ENCODE peak calls at places on chromosomes 12 and 14, in eight cellular contexts. One of them, this sample, is unnamed.

GRCh38 chr12:92295523-92295922 is 149.9 kb upstream of the BTG1 start:
- DNase-seq in heart left ventricle: no peak
- DNase-seq in foreskin keratinocyte: no peak
- DNase-seq in astrocyte of the spinal cord: no peak
- DNase-seq in cardiac muscle cell: no peak
- DNase-seq in AG09309: peak; percentile 17
- DNase-seq in mucosa of descending colon: no peak
- DNase-seq in colonic mucosa: no peak
- DNase-seq in this sample: no peak

GRCh38 chr12:112214064-112214463 is 88.7 kb downstream of the TRAFD1 start:
- DNase-seq in heart left ventricle: no peak
- DNase-seq in foreskin keratinocyte: no peak
- DNase-seq in astrocyte of the spinal cord: no peak
- DNase-seq in cardiac muscle cell: no peak
- DNase-seq in AG09309: peak; percentile 17
- DNase-seq in mucosa of descending colon: no peak
- DNase-seq in colonic mucosa: no peak
- DNase-seq in this sample: no peak

GRCh38 chr12:105761075-105761474 is 377.7 kb downstream of the NUAK1 start:
- DNase-seq in heart left ventricle: no peak
- DNase-seq in foreskin keratinocyte: no peak
- DNase-seq in astrocyte of the spinal cord: peak; percentile 31
- DNase-seq in cardiac muscle cell: no peak
- DNase-seq in AG09309: no peak
- DNase-seq in mucosa of descending colon: no peak
- DNase-seq in colonic mucosa: no peak
- DNase-seq in this sample: no peak

GRCh38 chr12:55499810-55500252 is 7.7 kb downstream of the OR6C68 start:
- DNase-seq in heart left ventricle: no peak
- DNase-seq in foreskin keratinocyte: no peak
- DNase-seq in astrocyte of the spinal cord: no peak
- DNase-seq in cardiac muscle cell: peak; percentile 35
- DNase-seq in AG09309: no peak
- DNase-seq in mucosa of descending colon: peak; percentile 12
- DNase-seq in colonic mucosa: peak; percentile 34
- DNase-seq in this sample: no peak

GRCh38 chr12:75437564-75437963 is 43.0 kb upstream of the GLIPR1 start:
- DNase-seq in heart left ventricle: no peak
- DNase-seq in foreskin keratinocyte: peak; percentile 42
- DNase-seq in astrocyte of the spinal cord: peak; percentile 40
- DNase-seq in cardiac muscle cell: no peak
- DNase-seq in AG09309: no peak
- DNase-seq in mucosa of descending colon: no peak
- DNase-seq in colonic mucosa: no peak
- DNase-seq in this sample: no peak

GRCh38 chr12:20627001-20627588 is 68.0 kb upstream of the SLCO1C1 start:
- DNase-seq in heart left ventricle: no peak
- DNase-seq in foreskin keratinocyte: no peak
- DNase-seq in astrocyte of the spinal cord: no peak
- DNase-seq in cardiac muscle cell: no peak
- DNase-seq in AG09309: no peak
- DNase-seq in mucosa of descending colon: peak; percentile 18
- DNase-seq in colonic mucosa: peak; percentile 49
- DNase-seq in this sample: no peak

GRCh38 chr12:120249875-120250795 is 15.4 kb downstream of the PXN start:
- DNase-seq in heart left ventricle: peak; percentile 89
- DNase-seq in foreskin keratinocyte: peak; percentile 7
- DNase-seq in astrocyte of the spinal cord: no peak
- DNase-seq in cardiac muscle cell: no peak
- DNase-seq in AG09309: no peak
- DNase-seq in mucosa of descending colon: peak; percentile 46
- DNase-seq in colonic mucosa: no peak
- DNase-seq in this sample: no peak

GRCh38 chr12:108622425-108622824 is 11.3 kb downstream of the SELPLG start:
- DNase-seq in heart left ventricle: no peak
- DNase-seq in foreskin keratinocyte: no peak
- DNase-seq in astrocyte of the spinal cord: no peak
- DNase-seq in cardiac muscle cell: no peak
- DNase-seq in AG09309: no peak
- DNase-seq in mucosa of descending colon: no peak
- DNase-seq in colonic mucosa: no peak
- DNase-seq in this sample: peak; percentile 70

GRCh38 chr12:124532331-124532750 is 35.1 kb downstream of the NCOR2 start:
- DNase-seq in heart left ventricle: peak; percentile 51
- DNase-seq in foreskin keratinocyte: no peak
- DNase-seq in astrocyte of the spinal cord: no peak
- DNase-seq in cardiac muscle cell: peak; percentile 58
- DNase-seq in AG09309: no peak
- DNase-seq in mucosa of descending colon: no peak
- DNase-seq in colonic mucosa: no peak
- DNase-seq in this sample: no peak

GRCh38 chr12:131085816-131086591 is 132.3 kb downstream of the ADGRD1 start:
- DNase-seq in heart left ventricle: peak; percentile 53
- DNase-seq in foreskin keratinocyte: no peak
- DNase-seq in astrocyte of the spinal cord: no peak
- DNase-seq in cardiac muscle cell: no peak
- DNase-seq in AG09309: no peak
- DNase-seq in mucosa of descending colon: no peak
- DNase-seq in colonic mucosa: no peak
- DNase-seq in this sample: no peak

GRCh38 chr14:21241218-21241819 is 27.9 kb downstream of the HNRNPC start:
- DNase-seq in heart left ventricle: no peak
- DNase-seq in foreskin keratinocyte: no peak
- DNase-seq in astrocyte of the spinal cord: peak; percentile 32
- DNase-seq in cardiac muscle cell: no peak
- DNase-seq in AG09309: no peak
- DNase-seq in mucosa of descending colon: no peak
- DNase-seq in colonic mucosa: no peak
- DNase-seq in this sample: no peak

GRCh38 chr12:116697305-116698130 is 40.4 kb downstream of the SPRING1 start:
- DNase-seq in heart left ventricle: no peak
- DNase-seq in foreskin keratinocyte: no peak
- DNase-seq in astrocyte of the spinal cord: no peak
- DNase-seq in cardiac muscle cell: peak; percentile 80
- DNase-seq in AG09309: no peak
- DNase-seq in mucosa of descending colon: peak; percentile 37
- DNase-seq in colonic mucosa: peak; percentile 42
- DNase-seq in this sample: peak; percentile 49

GRCh38 chr14:70665448-70666363 is 24.0 kb downstream of the TTC9 start:
- DNase-seq in heart left ventricle: no peak
- DNase-seq in foreskin keratinocyte: peak; percentile 72
- DNase-seq in astrocyte of the spinal cord: no peak
- DNase-seq in cardiac muscle cell: no peak
- DNase-seq in AG09309: no peak
- DNase-seq in mucosa of descending colon: peak; percentile 86
- DNase-seq in colonic mucosa: peak; percentile 81
- DNase-seq in this sample: no peak

GRCh38 chr12:110585231-110585799 is 2.2 kb upstream of the PPTC7 start:
- DNase-seq in heart left ventricle: no peak
- DNase-seq in foreskin keratinocyte: peak; percentile 58
- DNase-seq in astrocyte of the spinal cord: peak; percentile 17
- DNase-seq in cardiac muscle cell: peak; percentile 82
- DNase-seq in AG09309: no peak
- DNase-seq in mucosa of descending colon: no peak
- DNase-seq in colonic mucosa: no peak
- DNase-seq in this sample: peak; percentile 18

GRCh38 chr14:89137514-89138163 is 279.4 kb downstream of the FOXN3 start:
- DNase-seq in heart left ventricle: peak; percentile 77
- DNase-seq in foreskin keratinocyte: peak; percentile 69
- DNase-seq in astrocyte of the spinal cord: peak; percentile 96
- DNase-seq in cardiac muscle cell: no peak
- DNase-seq in AG09309: peak; percentile 86
- DNase-seq in mucosa of descending colon: peak; percentile 8
- DNase-seq in colonic mucosa: peak; percentile 31
- DNase-seq in this sample: no peak

GRCh38 chr14:20327005-20327869 is 5.8 kb downstream of the CCNB1IP1 start:
- DNase-seq in heart left ventricle: no peak
- DNase-seq in foreskin keratinocyte: peak; percentile 53
- DNase-seq in astrocyte of the spinal cord: peak; percentile 74
- DNase-seq in cardiac muscle cell: peak; percentile 64
- DNase-seq in AG09309: peak; percentile 33
- DNase-seq in mucosa of descending colon: peak; percentile 64
- DNase-seq in colonic mucosa: peak; percentile 33
- DNase-seq in this sample: peak; percentile 21

GRCh38 chr12:56947633-56948535 is 9.5 kb downstream of the RDH16 start:
- DNase-seq in heart left ventricle: no peak
- DNase-seq in foreskin keratinocyte: no peak
- DNase-seq in astrocyte of the spinal cord: no peak
- DNase-seq in cardiac muscle cell: no peak
- DNase-seq in AG09309: no peak
- DNase-seq in mucosa of descending colon: no peak
- DNase-seq in colonic mucosa: no peak
- DNase-seq in this sample: no peak
- TF ChIP-seq CTCF in heart left ventricle: no peak
- TF ChIP-seq CTCF in foreskin keratinocyte: peak; percentile 53
- TF ChIP-seq CTCF in astrocyte of the spinal cord: no peak
- TF ChIP-seq CTCF in cardiac muscle cell: no peak
- TF ChIP-seq CTCF in AG09309: no peak
- TF ChIP-seq CTCF in mucosa of descending colon: no peak
- TF ChIP-seq CTCF in colonic mucosa: no peak
- TF ChIP-seq CTCF in this sample: no peak

DNA sequence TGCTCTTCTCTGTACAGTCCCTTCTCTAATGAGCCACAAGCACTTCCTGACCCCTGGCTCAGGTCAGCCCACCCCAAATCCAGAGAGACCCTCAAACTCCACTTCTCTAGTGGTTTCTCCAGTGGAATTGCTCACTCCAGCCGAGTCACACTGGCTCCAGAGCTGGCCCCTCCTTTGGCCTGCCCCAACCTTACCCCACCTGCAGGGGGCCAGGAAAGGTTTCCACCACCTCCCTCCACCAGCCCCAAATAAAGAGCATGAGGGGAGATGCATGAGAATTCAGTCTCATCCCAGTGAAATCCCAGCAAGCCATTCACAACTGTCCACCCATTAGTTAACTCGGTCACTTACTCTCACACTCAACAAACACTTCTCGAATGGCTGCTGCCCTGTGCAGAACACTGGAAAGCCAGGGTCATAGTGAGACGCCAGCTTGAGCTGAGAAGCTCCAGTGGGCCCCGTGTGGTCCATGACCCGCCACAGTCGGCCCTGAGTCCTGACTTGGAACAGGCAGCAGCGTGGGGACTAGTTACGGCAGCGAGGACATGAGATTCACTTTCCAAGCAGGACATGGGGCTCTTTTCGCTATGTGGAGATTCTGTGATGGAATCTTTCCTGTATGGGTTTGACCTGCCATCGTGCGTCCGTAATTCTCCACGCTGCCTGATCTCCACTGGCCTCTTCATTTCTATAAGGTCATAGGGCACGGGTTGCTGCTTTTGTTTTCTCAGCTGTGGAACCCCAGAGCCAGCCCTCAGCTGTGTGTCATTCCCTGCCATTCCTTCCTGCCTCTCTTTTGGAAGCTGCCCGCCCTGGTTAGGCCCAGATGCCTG is 44.2 kb downstream of the SLC6A12 start:
- DNase-seq in heart left ventricle: no peak
- DNase-seq in foreskin keratinocyte: no peak
- DNase-seq in astrocyte of the spinal cord: no peak
- DNase-seq in cardiac muscle cell: no peak
- DNase-seq in AG09309: no peak
- DNase-seq in mucosa of descending colon: no peak
- DNase-seq in colonic mucosa: no peak
- DNase-seq in this sample: peak; percentile 37
- TF ChIP-seq CTCF in heart left ventricle: no peak
- TF ChIP-seq CTCF in foreskin keratinocyte: peak; percentile 22
- TF ChIP-seq CTCF in astrocyte of the spinal cord: peak; percentile 27
- TF ChIP-seq CTCF in cardiac muscle cell: peak; percentile 8
- TF ChIP-seq CTCF in AG09309: no peak
- TF ChIP-seq CTCF in mucosa of descending colon: no peak
- TF ChIP-seq CTCF in colonic mucosa: no peak
- TF ChIP-seq CTCF in this sample: peak; percentile 23

DNA sequence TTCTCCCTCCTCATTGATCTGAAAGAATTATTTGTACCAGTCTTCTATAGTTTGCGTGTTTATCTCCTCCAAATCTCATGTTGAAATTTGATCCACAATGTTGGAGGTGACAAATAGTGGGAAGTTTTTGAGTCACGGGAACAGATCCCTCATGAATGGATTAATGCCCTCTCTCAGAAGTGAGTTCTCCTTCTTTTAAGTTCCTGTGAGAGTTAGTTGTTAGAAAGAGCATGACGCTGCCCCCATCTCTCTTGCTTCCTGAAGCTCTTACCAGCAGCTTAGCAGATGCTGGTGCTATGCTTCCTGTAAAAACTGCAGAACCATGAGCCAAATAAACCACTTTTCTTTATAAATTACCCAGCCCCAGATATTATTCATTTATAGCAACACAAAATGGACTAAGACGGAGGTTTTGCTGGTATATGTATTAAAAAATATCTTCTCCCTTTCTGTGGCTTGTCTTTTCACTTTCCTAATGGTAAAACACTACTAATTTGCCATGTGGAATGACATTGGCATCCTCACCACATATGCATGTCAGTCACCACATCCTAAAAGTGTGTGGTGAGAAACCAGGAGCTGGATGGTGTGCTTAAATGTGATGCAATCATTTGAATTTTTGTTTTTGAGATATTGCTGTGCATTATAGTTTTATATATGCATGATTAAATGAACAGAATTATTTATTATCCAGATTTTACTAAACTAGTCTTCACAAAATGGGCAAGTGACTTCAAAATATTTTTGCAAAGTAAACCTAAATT is 449.3 kb downstream of the ADAMTS20 start:
- DNase-seq in heart left ventricle: no peak
- DNase-seq in foreskin keratinocyte: no peak
- DNase-seq in astrocyte of the spinal cord: no peak
- DNase-seq in cardiac muscle cell: no peak
- DNase-seq in AG09309: no peak
- DNase-seq in mucosa of descending colon: no peak
- DNase-seq in colonic mucosa: no peak
- DNase-seq in this sample: no peak
- TF ChIP-seq CTCF in heart left ventricle: no peak
- TF ChIP-seq CTCF in foreskin keratinocyte: no peak
- TF ChIP-seq CTCF in astrocyte of the spinal cord: no peak
- TF ChIP-seq CTCF in cardiac muscle cell: no peak
- TF ChIP-seq CTCF in AG09309: no peak
- TF ChIP-seq CTCF in mucosa of descending colon: no peak
- TF ChIP-seq CTCF in colonic mucosa: no peak
- TF ChIP-seq CTCF in this sample: no peak

DNA sequence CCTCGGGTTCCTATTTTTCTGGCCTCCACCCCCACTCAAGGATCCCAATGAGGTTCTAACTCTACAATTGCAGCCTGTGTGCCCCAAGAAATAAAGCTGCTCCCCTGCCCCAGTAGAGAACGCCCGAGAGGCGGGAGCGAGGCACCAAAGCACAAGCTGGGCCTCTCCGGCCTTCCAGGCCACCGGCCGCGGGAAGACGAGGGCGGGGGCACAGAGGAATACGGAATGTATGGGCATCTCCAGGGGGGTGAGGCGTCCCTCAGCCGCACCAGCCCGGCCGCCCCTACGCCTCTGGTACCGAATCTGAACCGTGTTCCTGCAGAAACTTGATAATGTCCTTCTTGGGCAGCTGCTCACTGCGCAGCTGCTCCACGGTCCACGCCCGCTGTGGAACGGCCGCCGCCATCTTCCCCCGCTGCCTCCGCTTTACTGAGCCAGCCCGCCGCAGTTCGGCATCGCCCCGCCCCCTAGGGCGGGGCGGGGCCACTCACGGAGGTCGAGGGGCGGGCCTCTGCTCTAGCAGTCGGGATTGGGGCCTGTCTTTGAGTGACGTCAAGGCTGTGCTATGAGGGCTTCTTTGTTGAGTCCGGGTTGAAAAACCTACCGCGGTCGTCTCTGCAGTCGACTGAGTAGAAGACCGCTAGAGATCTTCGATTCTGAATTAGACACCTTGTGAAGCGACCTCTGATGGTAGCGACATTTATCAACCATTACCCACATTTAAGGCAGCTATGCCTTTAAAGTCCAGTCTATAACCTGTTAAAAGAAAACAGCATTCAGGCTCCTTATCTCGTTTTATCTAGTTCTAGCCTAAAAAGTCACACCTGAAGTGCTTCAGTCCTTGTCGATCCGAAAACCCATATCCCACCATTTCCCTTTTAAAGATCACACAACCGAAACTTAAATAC is at the start of gene FKBP3:
- DNase-seq in heart left ventricle: peak; percentile 96
- DNase-seq in foreskin keratinocyte: peak; percentile 98
- DNase-seq in astrocyte of the spinal cord: peak; percentile 99
- DNase-seq in cardiac muscle cell: peak; percentile 100
- DNase-seq in AG09309: peak; percentile 96
- DNase-seq in mucosa of descending colon: peak; percentile 97
- DNase-seq in colonic mucosa: peak; percentile 97
- DNase-seq in this sample: peak; percentile 91
- TF ChIP-seq CTCF in heart left ventricle: no peak
- TF ChIP-seq CTCF in foreskin keratinocyte: peak; percentile 56
- TF ChIP-seq CTCF in astrocyte of the spinal cord: peak; percentile 10
- TF ChIP-seq CTCF in cardiac muscle cell: peak; percentile 7
- TF ChIP-seq CTCF in AG09309: peak; percentile 27
- TF ChIP-seq CTCF in mucosa of descending colon: no peak
- TF ChIP-seq CTCF in colonic mucosa: no peak
- TF ChIP-seq CTCF in this sample: no peak